ENCODE peak calls at places on chromosome 10, in five cellular contexts. M is coronary artery; Z is A549; W is CD4-positive, alpha-beta T cell; R is GM13976. F is an unnamed sample.

GRCh38 chr10:99926925-99927718 is 82.6 kb downstream of the DNMBP start:
- DNase-seq in R (no peak), M (no peak), W (no peak), Z (peak; percentile 34), F (no peak)

GRCh38 chr10:60417024-60417423 is 27.3 kb upstream of the ANK3 start:
- DNase-seq in Z (no peak), M (no peak), W (no peak), R (no peak), F (no peak)

GRCh38 chr10:60315311-60315710 is 74.4 kb downstream of the ANK3 start:
- DNase-seq in M (no peak), R (no peak), Z (no peak), W (no peak), F (no peak)

GRCh38 chr10:89367529-89367928 is 10.3 kb upstream of the IFIT1B start:
- DNase-seq in R (peak; percentile 62), W (no peak), M (no peak), Z (no peak), F (no peak)

GRCh38 chr10:124155781-124156401 is 62.5 kb upstream of the CHST15 start:
- DNase-seq in M (no peak), W (no peak), Z (no peak), R (no peak), F (no peak)

GRCh38 chr10:133391761-133392518 is 2.0 kb upstream of the MTG1 start:
- DNase-seq in W (no peak), R (peak; percentile 35), M (no peak), Z (no peak), F (no peak)

GRCh38 chr10:78895469-78895868 is 173.3 kb upstream of the ZMIZ1 start:
- DNase-seq in W (no peak), Z (no peak), R (no peak), M (no peak), F (no peak)

GRCh38 chr10:88953662-88954061 is 1.1 kb upstream of the ACTA2 start:
- DNase-seq in Z (no peak), R (no peak), W (no peak), M (no peak), F (no peak)

GRCh38 chr10:46553238-46554049 is 3.0 kb downstream of the GPRIN2 start:
- DNase-seq in M (peak; percentile 71), W (no peak), Z (no peak), R (no peak), F (no peak)

GRCh38 chr10:27454837-27455236 is 49.3 kb upstream of the RAB18 start:
- DNase-seq in Z (no peak), W (no peak), R (no peak), M (no peak), F (no peak)
- TF ChIP-seq CTCF in Z (no peak), W (no peak), R (no peak), M (no peak), F (no peak)

GRCh38 chr10:58517071-58517470 is 4.4 kb downstream of the BICC1 start:
- DNase-seq in W (no peak), Z (peak; percentile 39), M (no peak), R (no peak), F (no peak)
- TF ChIP-seq CTCF in W (no peak), Z (no peak), M (no peak), R (no peak), F (no peak)

GRCh38 chr10:49299816-49300139 is 808 bp downstream of the C10orf71 start:
- DNase-seq in W (no peak), Z (no peak), M (no peak), R (peak; percentile 46), F (no peak)
- TF ChIP-seq CTCF in W (no peak), Z (no peak), M (no peak), R (no peak), F (no peak)

DNA sequence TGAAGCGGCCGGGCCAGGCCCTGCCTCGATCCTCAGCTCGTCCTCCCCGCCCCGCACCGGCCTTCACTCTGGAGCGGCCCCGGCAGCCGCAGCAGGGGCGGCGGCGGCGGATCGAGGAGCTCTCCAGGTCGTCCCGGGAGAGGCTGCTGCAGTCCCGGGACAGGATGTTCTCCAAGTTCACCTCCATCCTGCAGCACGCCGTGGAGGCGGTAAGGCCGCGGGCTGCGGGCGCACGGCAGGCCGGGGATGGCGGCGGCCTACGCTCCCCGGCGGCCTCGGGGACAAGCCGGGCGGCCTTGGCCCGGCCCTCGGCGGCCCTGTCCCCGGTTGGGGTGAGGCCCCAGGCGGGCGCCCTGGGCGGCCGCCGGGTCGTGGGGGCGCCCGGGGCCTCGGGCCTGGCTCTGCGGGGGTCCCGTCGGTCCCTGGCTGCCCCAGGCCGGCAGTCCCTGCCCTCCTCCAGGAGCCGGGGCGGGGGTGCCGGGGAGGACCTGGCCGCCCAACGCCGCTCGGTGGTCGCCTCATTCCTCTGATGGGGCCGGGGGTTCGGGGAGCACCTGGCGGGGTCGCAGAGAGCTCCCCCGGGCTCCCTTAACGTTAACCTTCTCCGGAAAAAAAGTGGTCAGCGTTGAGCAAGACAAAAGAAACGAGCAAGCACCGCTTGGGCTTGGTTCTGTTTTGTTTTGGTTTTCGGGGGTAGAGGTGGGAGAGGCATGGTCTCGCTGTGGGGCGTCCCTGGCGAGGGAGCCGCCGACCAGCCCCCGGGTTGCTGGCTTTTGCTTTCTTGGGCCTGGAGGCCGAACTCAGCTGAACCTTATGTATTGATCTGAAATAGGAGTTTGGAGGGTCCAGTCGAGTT is 563 bp downstream of the FHIP2A start:
- DNase-seq in Z (peak; percentile 46), M (peak; percentile 76), W (peak; percentile 7), R (peak; percentile 53), F (no peak)
- TF ChIP-seq CTCF in Z (no peak), M (no peak), W (no peak), R (no peak), F (no peak)

DNA sequence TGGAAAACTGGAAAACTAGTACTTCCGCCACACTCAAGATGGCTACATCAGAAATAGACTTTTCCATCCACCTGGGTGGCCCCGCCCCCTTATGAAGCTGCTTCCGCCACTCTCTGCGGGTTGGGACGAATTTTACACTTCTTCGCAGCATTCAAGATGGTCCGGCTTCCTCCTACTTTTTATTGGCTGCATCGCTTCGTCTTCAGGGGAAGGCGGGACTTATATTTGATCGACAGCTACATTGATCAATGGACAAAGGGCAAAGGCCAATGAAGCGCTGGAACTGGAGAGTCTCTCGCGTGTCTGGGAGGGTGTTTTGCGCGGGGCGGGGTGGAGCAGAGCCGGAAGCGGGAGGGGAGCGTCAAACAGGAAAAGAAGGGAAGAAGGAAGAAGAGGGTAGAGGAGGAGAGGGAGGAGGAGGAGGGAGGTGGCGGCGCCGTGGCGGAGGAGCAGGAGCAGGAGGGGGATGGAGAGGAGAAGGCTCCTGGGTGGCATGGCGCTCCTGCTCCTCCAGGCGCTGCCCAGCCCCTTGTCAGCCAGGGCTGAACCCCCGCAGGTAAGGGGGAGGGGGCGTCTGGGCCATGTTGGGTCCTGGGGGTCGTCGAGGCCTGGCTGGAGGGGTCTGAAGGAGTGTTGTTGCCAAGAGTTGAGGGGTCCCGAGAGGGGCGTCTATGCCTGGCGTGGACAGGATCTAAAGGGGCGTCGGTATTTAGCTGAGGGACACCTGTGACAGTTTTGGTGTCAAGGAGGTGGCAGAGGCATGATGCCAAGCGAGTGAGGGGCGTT is at the start of gene WBP1L:
- DNase-seq in W (peak; percentile 93), M (peak; percentile 99), Z (peak; percentile 99), R (peak; percentile 95), F (peak; percentile 84)
- TF ChIP-seq CTCF in W (no peak), M (no peak), Z (no peak), R (no peak), F (no peak)

GRCh38 chr10:103542764-103543616 is 49.5 kb downstream of the NEURL1 start:
- DNase-seq in M (peak; percentile 43), W (no peak), Z (peak; percentile 48), R (peak; percentile 62), F (no peak)
- TF ChIP-seq CTCF in M (no peak), W (peak; percentile 43), Z (peak; percentile 39), R (peak; percentile 40), F (no peak)